ENCODE peak calls at places on chromosomes 4 and X, in four cellular contexts. E is uterus, M is fibroblast of lung, R is lung. Y is an unnamed sample.

GRCh38 chr4:63906660-63907146 is 502.5 kb downstream of the TECRL start:
- DNase-seq in E (no peak), R (no peak), M (no peak), Y (no peak)

GRCh38 chr4:125316781-125317525 is 2.2 kb downstream of the FAT4 start:
- DNase-seq in R (peak; percentile 34), M (peak; percentile 42), E (peak; percentile 28), Y (peak; percentile 76)

GRCh38 chr4:185716008-185716976 is 95.7 kb downstream of the SORBS2 start:
- DNase-seq in M (no peak), E (no peak), R (peak; percentile 57), Y (no peak)

GRCh38 chr4:78220283-78220682 is 163.2 kb downstream of the FRAS1 start:
- DNase-seq in M (no peak), R (no peak), E (no peak), Y (no peak)

GRCh38 chr4:69640289-69640688 is 847 bp upstream of the UGT2A2 start:
- DNase-seq in E (no peak), R (no peak), M (no peak), Y (no peak)

GRCh38 chrX:154598656-154599055 is 13.7 kb downstream of the CTAG1A start:
- DNase-seq in M (no peak), R (no peak), E (no peak), Y (no peak)

GRCh38 chr4:123325241-123325681 is 71.3 kb upstream of the SPRY1 start:
- DNase-seq in M (no peak), R (no peak), E (no peak), Y (no peak)

GRCh38 chrX:41265615-41266014 is 68.3 kb upstream of the DDX3X start:
- DNase-seq in R (no peak), E (peak; percentile 64), M (peak; percentile 69), Y (peak; percentile 24)

GRCh38 chr4:3417448-3417847 is 24.3 kb upstream of the HGFAC start:
- DNase-seq in E (no peak), M (no peak), R (no peak), Y (peak; percentile 47)

GRCh38 chr4:32607978-32608377 is 1887.8 kb downstream of the PCDH7 start:
- DNase-seq in R (no peak), M (no peak), E (no peak), Y (no peak)

GRCh38 chrX:49970699-49971098 is 48.3 kb downstream of the CLCN5 start:
- DNase-seq in M (no peak), R (no peak), E (no peak), Y (no peak)

GRCh38 chr4:12723849-12724447 is 760.2 kb downstream of the RAB28 start:
- DNase-seq in R (no peak), E (no peak), M (no peak), Y (no peak)

GRCh38 chr4:126318376-126318775 is 1003.6 kb downstream of the FAT4 start:
- DNase-seq in R (no peak), E (no peak), M (no peak), Y (no peak)

GRCh38 chr4:38560763-38561558 is 103.0 kb upstream of the KLF3 start:
- DNase-seq in E (no peak), R (no peak), M (no peak), Y (no peak)

GRCh38 chr4:109801099-109801789 is 555 bp downstream of the CFI start:
- DNase-seq in M (no peak), E (no peak), R (no peak), Y (no peak)

GRCh38 chrX:45765281-45765680 is 564.6 kb upstream of the DIPK2B start:
- DNase-seq in R (no peak), E (no peak), M (no peak), Y (no peak)

GRCh38 chr4:24753519-24753918 is 41.9 kb upstream of the SOD3 start:
- DNase-seq in M (no peak), E (no peak), R (no peak), Y (no peak)

GRCh38 chrX:19758536-19758935 is 128.9 kb downstream of the SH3KBP1 start:
- DNase-seq in E (no peak), M (no peak), R (no peak), Y (no peak)

GRCh38 chr4:100086766-100087431 is 103.4 kb downstream of the DDIT4L start:
- DNase-seq in E (no peak), M (no peak), R (no peak), Y (no peak)
- H3K27ac ChIP-seq in E (no peak overlapping the region), M (no peak overlapping the region), R (no peak overlapping the region), Y (no peak overlapping the region)

GRCh38 chr4:7821245-7822165 is 118.2 kb downstream of the AFAP1 start:
- DNase-seq in E (no peak), M (no peak), R (no peak), Y (no peak)

GRCh38 chr4:7819446-7819845 is 120.2 kb downstream of the AFAP1 start:
- DNase-seq in M (no peak), R (no peak), E (no peak), Y (no peak)

GRCh38 chr4:7818676-7819041 is 121.0 kb downstream of the AFAP1 start:
- DNase-seq in M (no peak), E (no peak), R (no peak), Y (no peak)

GRCh38 chr4:7817877-7818675 is 121.6 kb downstream of the AFAP1 start:
- DNase-seq in R (no peak), M (peak; percentile 58), E (no peak), Y (no peak)

DNA sequence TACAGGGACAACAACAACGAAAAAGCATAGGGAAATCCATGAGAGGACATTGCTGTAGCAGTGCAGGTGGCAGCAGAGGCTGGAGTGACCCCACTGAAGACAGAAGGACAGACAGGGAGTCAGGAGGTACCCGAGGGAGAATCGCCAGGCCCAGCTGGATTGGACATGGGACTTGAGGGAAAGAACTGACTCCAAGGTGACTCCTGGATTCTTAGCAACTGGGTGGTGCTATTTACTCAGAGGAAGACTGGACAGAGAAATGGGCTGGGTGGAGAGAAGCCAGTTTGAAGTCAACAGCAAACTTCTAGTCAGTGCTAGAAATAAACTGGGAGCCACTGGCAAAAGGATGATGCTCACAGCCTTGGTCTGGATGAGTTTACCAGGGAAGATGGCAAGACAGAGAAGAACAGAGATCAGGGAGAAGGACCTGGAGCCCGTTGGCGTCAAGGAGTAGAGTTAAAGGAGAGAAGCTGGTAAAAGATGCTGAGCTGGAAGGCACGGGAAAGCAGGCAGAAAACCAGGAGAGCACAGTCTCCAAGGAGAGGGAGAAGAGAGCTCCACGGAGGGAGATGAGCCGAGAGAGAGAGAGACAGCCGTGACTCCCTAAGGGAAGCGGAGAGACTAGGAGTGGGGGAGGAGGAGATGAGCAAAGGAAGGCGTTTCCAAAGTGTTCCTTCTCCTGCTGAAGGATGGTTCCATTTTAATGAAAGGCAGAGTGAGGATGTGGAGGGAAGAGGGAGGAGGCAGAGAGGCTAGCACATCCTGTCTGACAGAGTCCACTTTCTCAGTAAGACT is 119.4 kb downstream of the AFAP1 start:
- DNase-seq in M (no peak), R (no peak), E (no peak), Y (no peak)
- H3K4me1 ChIP-seq in M (peaks cover 14% of the 10 kb centered on the region), R (peaks cover 6% of the 10 kb centered on the region), E (peaks cover 4% of the 10 kb centered on the region), Y (peaks cover 14% of the 10 kb centered on the region)

GRCh38 chr4:1080961-1081688 is 32.2 kb downstream of the RNF212 start:
- DNase-seq in E (no peak), M (peak; percentile 54), R (no peak), Y (no peak)

GRCh38 chr4:1080432-1080831 is 32.9 kb downstream of the RNF212 start:
- DNase-seq in R (no peak), M (no peak), E (no peak), Y (no peak)

GRCh38 chr4:1081689-1082040 is 31.7 kb downstream of the RNF212 start:
- DNase-seq in E (no peak), M (peak; percentile 66), R (no peak), Y (no peak)

GRCh38 chr4:1084394-1084793 is 29.0 kb downstream of the RNF212 start:
- DNase-seq in E (no peak), M (no peak), R (no peak), Y (no peak)

DNA sequence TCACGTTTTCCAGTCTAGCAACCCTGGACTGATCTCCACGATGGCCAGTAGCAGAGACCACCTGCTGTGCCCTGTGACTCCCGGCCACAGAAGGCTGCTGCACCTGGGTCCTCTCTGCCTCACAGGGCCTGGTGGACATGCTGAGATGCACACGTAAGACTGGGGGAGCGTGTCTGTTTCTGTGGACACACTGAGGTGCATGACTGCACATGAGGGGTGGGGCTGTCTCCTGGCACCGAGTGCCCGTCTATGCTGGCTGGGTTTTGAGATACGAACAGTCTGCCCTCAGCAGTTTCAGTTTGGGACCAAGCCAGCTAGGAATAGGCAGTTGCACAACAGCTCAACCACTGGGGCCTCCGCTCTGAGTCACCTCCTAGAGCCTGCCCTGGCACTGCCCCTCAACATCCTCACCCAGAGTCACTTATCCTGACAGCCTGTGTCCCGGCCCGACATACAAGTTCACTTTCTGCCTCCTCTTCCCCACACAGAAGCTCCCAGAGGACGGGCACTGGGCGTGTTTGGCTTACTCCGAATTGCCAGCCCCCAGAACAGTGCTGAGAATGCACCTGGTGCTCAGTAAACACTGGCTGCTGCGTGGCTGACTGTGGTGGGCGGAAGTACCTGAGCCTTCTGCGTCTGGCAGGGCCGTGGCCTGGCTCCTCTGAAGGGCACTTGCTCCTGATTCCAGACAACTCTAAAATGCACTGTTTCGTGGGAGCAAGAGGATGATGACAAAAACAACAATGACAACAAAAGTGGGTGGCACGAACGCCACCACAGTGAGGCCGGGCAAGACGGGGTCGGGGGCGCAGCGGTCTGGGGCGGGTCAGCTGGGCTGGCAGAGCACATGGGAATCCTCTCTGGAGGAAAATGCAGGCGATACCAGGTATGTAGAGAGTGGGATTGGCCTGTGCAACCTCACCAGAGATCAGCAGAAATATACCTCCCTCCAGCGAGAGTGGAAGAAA is 30.9 kb downstream of the RNF212 start:
- DNase-seq in M (peak; percentile 81), R (peak; percentile 89), E (no peak), Y (peak; percentile 72)
- H3K27me3 ChIP-seq in M (peaks cover 2% of the 10 kb centered on the region), R (no peaks in the 10 kb centered on the region), E (no peaks in the 10 kb centered on the region), Y (no peaks in the 10 kb centered on the region)

GRCh38 chr4:145909331-145909730 is 29.3 kb downstream of the ZNF827 start:
- DNase-seq in E (peak; percentile 88), R (peak; percentile 87), M (no peak), Y (no peak)
- H3K27ac ChIP-seq in E (peak overlapping the region; percentile 67), R (peak overlapping the region; percentile 43), M (no peak overlapping the region), Y (no peak overlapping the region)

GRCh38 chr4:76987685-76988084 is 38.1 kb downstream of the SEPTIN11 start:
- DNase-seq in M (no peak), E (no peak), R (no peak), Y (no peak)
- H3K4me1 ChIP-seq in M (peaks cover 52% of the 10 kb centered on the region), E (no peaks in the 10 kb centered on the region), R (peaks cover 2% of the 10 kb centered on the region), Y (peaks cover 12% of the 10 kb centered on the region)